ENCODE peak calls at places on chromosomes 6 and 20, in eight cellular contexts. One of them, this sample, is unnamed.

GRCh38 chr20:64113796-64114355 is 6.5 kb upstream of the NPBWR2 start:
- DNase-seq in B cell: no peak
- DNase-seq in CD8-positive, alpha-beta T cell: no peak
- DNase-seq in CD4-positive, alpha-beta T cell: no peak
- DNase-seq in type B pancreatic cell: no peak
- DNase-seq in fibroblast of pulmonary artery: no peak
- DNase-seq in endothelial cell: no peak
- DNase-seq in astrocyte of the spinal cord: no peak
- DNase-seq in this sample: no peak

GRCh38 chr20:50690979-50691584 is at the start of gene RIPOR3:
- DNase-seq in B cell: no peak
- DNase-seq in CD8-positive, alpha-beta T cell: no peak
- DNase-seq in CD4-positive, alpha-beta T cell: no peak
- DNase-seq in type B pancreatic cell: no peak
- DNase-seq in fibroblast of pulmonary artery: no peak
- DNase-seq in endothelial cell: peak; percentile 35
- DNase-seq in astrocyte of the spinal cord: peak; percentile 16
- DNase-seq in this sample: no peak

GRCh38 chr6:72950114-72950860 is 275.0 kb downstream of the KHDC1L start:
- DNase-seq in B cell: no peak
- DNase-seq in CD8-positive, alpha-beta T cell: no peak
- DNase-seq in CD4-positive, alpha-beta T cell: no peak
- DNase-seq in type B pancreatic cell: no peak
- DNase-seq in fibroblast of pulmonary artery: peak; percentile 85
- DNase-seq in endothelial cell: no peak
- DNase-seq in astrocyte of the spinal cord: peak; percentile 64
- DNase-seq in this sample: no peak

GRCh38 chr20:5393218-5393870 is 76.6 kb upstream of the PROKR2 start:
- DNase-seq in B cell: no peak
- DNase-seq in CD8-positive, alpha-beta T cell: no peak
- DNase-seq in CD4-positive, alpha-beta T cell: no peak
- DNase-seq in type B pancreatic cell: no peak
- DNase-seq in fibroblast of pulmonary artery: no peak
- DNase-seq in endothelial cell: no peak
- DNase-seq in astrocyte of the spinal cord: no peak
- DNase-seq in this sample: no peak

GRCh38 chr20:57066126-57066900 is 200.1 kb downstream of the BMP7 start:
- DNase-seq in B cell: no peak
- DNase-seq in CD8-positive, alpha-beta T cell: no peak
- DNase-seq in CD4-positive, alpha-beta T cell: no peak
- DNase-seq in type B pancreatic cell: no peak
- DNase-seq in fibroblast of pulmonary artery: no peak
- DNase-seq in endothelial cell: no peak
- DNase-seq in astrocyte of the spinal cord: peak; percentile 32
- DNase-seq in this sample: no peak

GRCh38 chr6:170405311-170405975 is 98.9 kb downstream of the FAM120B start:
- DNase-seq in B cell: no peak
- DNase-seq in CD8-positive, alpha-beta T cell: no peak
- DNase-seq in CD4-positive, alpha-beta T cell: no peak
- DNase-seq in type B pancreatic cell: no peak
- DNase-seq in fibroblast of pulmonary artery: peak; percentile 94
- DNase-seq in endothelial cell: no peak
- DNase-seq in astrocyte of the spinal cord: peak; percentile 97
- DNase-seq in this sample: no peak

GRCh38 chr20:62831854-62832211 is 15.0 kb downstream of the COL9A3 start:
- DNase-seq in B cell: no peak
- DNase-seq in CD8-positive, alpha-beta T cell: peak; percentile 4
- DNase-seq in CD4-positive, alpha-beta T cell: no peak
- DNase-seq in type B pancreatic cell: no peak
- DNase-seq in fibroblast of pulmonary artery: no peak
- DNase-seq in endothelial cell: no peak
- DNase-seq in astrocyte of the spinal cord: no peak
- DNase-seq in this sample: no peak

GRCh38 chr20:4585758-4586157 is 136.0 kb upstream of the PRND start:
- DNase-seq in B cell: no peak
- DNase-seq in CD8-positive, alpha-beta T cell: no peak
- DNase-seq in CD4-positive, alpha-beta T cell: no peak
- DNase-seq in type B pancreatic cell: no peak
- DNase-seq in fibroblast of pulmonary artery: no peak
- DNase-seq in endothelial cell: no peak
- DNase-seq in astrocyte of the spinal cord: no peak
- DNase-seq in this sample: no peak

GRCh38 chr6:46555129-46555528 is 63.9 kb upstream of the RCAN2 start:
- DNase-seq in B cell: no peak
- DNase-seq in CD8-positive, alpha-beta T cell: no peak
- DNase-seq in CD4-positive, alpha-beta T cell: no peak
- DNase-seq in type B pancreatic cell: no peak
- DNase-seq in fibroblast of pulmonary artery: no peak
- DNase-seq in endothelial cell: no peak
- DNase-seq in astrocyte of the spinal cord: no peak
- DNase-seq in this sample: no peak

GRCh38 chr6:139433647-139434419 is 59.4 kb upstream of the CITED2 start:
- DNase-seq in B cell: no peak
- DNase-seq in CD8-positive, alpha-beta T cell: no peak
- DNase-seq in CD4-positive, alpha-beta T cell: no peak
- DNase-seq in type B pancreatic cell: no peak
- DNase-seq in fibroblast of pulmonary artery: peak; percentile 30
- DNase-seq in endothelial cell: no peak
- DNase-seq in astrocyte of the spinal cord: no peak
- DNase-seq in this sample: no peak

GRCh38 chr20:20864346-20865096 is 152.1 kb upstream of the RALGAPA2 start:
- DNase-seq in B cell: no peak
- DNase-seq in CD8-positive, alpha-beta T cell: no peak
- DNase-seq in CD4-positive, alpha-beta T cell: no peak
- DNase-seq in type B pancreatic cell: no peak
- DNase-seq in fibroblast of pulmonary artery: no peak
- DNase-seq in endothelial cell: no peak
- DNase-seq in astrocyte of the spinal cord: no peak
- DNase-seq in this sample: no peak

GRCh38 chr6:18387061-18387721 is at the start of gene RNF144B:
- DNase-seq in B cell: peak; percentile 58
- DNase-seq in CD8-positive, alpha-beta T cell: peak; percentile 68
- DNase-seq in CD4-positive, alpha-beta T cell: peak; percentile 49
- DNase-seq in type B pancreatic cell: peak; percentile 71
- DNase-seq in fibroblast of pulmonary artery: peak; percentile 57
- DNase-seq in endothelial cell: peak; percentile 80
- DNase-seq in astrocyte of the spinal cord: peak; percentile 68
- DNase-seq in this sample: peak; percentile 55

GRCh38 chr6:108120311-108120710 is 45.5 kb upstream of the NR2E1 start:
- DNase-seq in B cell: no peak
- DNase-seq in CD8-positive, alpha-beta T cell: no peak
- DNase-seq in CD4-positive, alpha-beta T cell: no peak
- DNase-seq in type B pancreatic cell: no peak
- DNase-seq in fibroblast of pulmonary artery: no peak
- DNase-seq in endothelial cell: no peak
- DNase-seq in astrocyte of the spinal cord: no peak
- DNase-seq in this sample: no peak

GRCh38 chr20:19937651-19938420 is 79.3 kb upstream of the NAA20 start:
- DNase-seq in B cell: peak; percentile 15
- DNase-seq in CD8-positive, alpha-beta T cell: no peak
- DNase-seq in CD4-positive, alpha-beta T cell: no peak
- DNase-seq in type B pancreatic cell: no peak
- DNase-seq in fibroblast of pulmonary artery: no peak
- DNase-seq in endothelial cell: no peak
- DNase-seq in astrocyte of the spinal cord: no peak
- DNase-seq in this sample: no peak

GRCh38 chr6:4446982-4447381 is 311.6 kb upstream of the ECI2 start:
- DNase-seq in B cell: peak; percentile 10
- DNase-seq in CD8-positive, alpha-beta T cell: no peak
- DNase-seq in CD4-positive, alpha-beta T cell: no peak
- DNase-seq in type B pancreatic cell: no peak
- DNase-seq in fibroblast of pulmonary artery: peak; percentile 96
- DNase-seq in endothelial cell: no peak
- DNase-seq in astrocyte of the spinal cord: peak; percentile 43
- DNase-seq in this sample: no peak

GRCh38 chr20:38337561-38338140 is 8.6 kb upstream of the LBP start:
- DNase-seq in B cell: no peak
- DNase-seq in CD8-positive, alpha-beta T cell: no peak
- DNase-seq in CD4-positive, alpha-beta T cell: no peak
- DNase-seq in type B pancreatic cell: no peak
- DNase-seq in fibroblast of pulmonary artery: peak; percentile 20
- DNase-seq in endothelial cell: peak; percentile 67
- DNase-seq in astrocyte of the spinal cord: no peak
- DNase-seq in this sample: peak; percentile 19

GRCh38 chr6:19142236-19142635 is 694.9 kb upstream of the ID4 start:
- DNase-seq in B cell: no peak
- DNase-seq in CD8-positive, alpha-beta T cell: no peak
- DNase-seq in CD4-positive, alpha-beta T cell: no peak
- DNase-seq in type B pancreatic cell: no peak
- DNase-seq in fibroblast of pulmonary artery: no peak
- DNase-seq in endothelial cell: no peak
- DNase-seq in astrocyte of the spinal cord: no peak
- DNase-seq in this sample: no peak

GRCh38 chr6:13406781-13407180 is 78.4 kb upstream of the TBC1D7 start:
- DNase-seq in B cell: no peak
- DNase-seq in CD8-positive, alpha-beta T cell: no peak
- DNase-seq in CD4-positive, alpha-beta T cell: no peak
- DNase-seq in type B pancreatic cell: no peak
- DNase-seq in fibroblast of pulmonary artery: peak; percentile 64
- DNase-seq in endothelial cell: no peak
- DNase-seq in astrocyte of the spinal cord: no peak
- DNase-seq in this sample: no peak

GRCh38 chr20:35992713-35993335 is 24.4 kb downstream of the CNBD2 start:
- DNase-seq in B cell: peak; percentile 78
- DNase-seq in CD8-positive, alpha-beta T cell: no peak
- DNase-seq in CD4-positive, alpha-beta T cell: peak; percentile 37
- DNase-seq in type B pancreatic cell: no peak
- DNase-seq in fibroblast of pulmonary artery: peak; percentile 69
- DNase-seq in endothelial cell: peak; percentile 48
- DNase-seq in astrocyte of the spinal cord: peak; percentile 57
- DNase-seq in this sample: no peak

GRCh38 chr6:100465701-100466409 is 1.1 kb upstream of the SIM1 start:
- DNase-seq in B cell: no peak
- DNase-seq in CD8-positive, alpha-beta T cell: no peak
- DNase-seq in CD4-positive, alpha-beta T cell: no peak
- DNase-seq in type B pancreatic cell: no peak
- DNase-seq in fibroblast of pulmonary artery: no peak
- DNase-seq in endothelial cell: no peak
- DNase-seq in astrocyte of the spinal cord: peak; percentile 38
- DNase-seq in this sample: no peak

GRCh38 chr20:46284028-46284427 is 24.3 kb downstream of the CDH22 start:
- DNase-seq in B cell: no peak
- DNase-seq in CD8-positive, alpha-beta T cell: no peak
- DNase-seq in CD4-positive, alpha-beta T cell: no peak
- DNase-seq in type B pancreatic cell: no peak
- DNase-seq in fibroblast of pulmonary artery: no peak
- DNase-seq in endothelial cell: no peak
- DNase-seq in astrocyte of the spinal cord: no peak
- DNase-seq in this sample: no peak

GRCh38 chr6:27161946-27162603 is 85.4 kb upstream of the PRSS16 start:
- DNase-seq in B cell: no peak
- DNase-seq in CD8-positive, alpha-beta T cell: peak; percentile 20
- DNase-seq in CD4-positive, alpha-beta T cell: no peak
- DNase-seq in type B pancreatic cell: no peak
- DNase-seq in fibroblast of pulmonary artery: peak; percentile 72
- DNase-seq in endothelial cell: peak; percentile 24
- DNase-seq in astrocyte of the spinal cord: peak; percentile 69
- DNase-seq in this sample: no peak

GRCh38 chr6:14452567-14453527 is 335.3 kb downstream of the CD83 start:
- DNase-seq in B cell: no peak
- DNase-seq in CD8-positive, alpha-beta T cell: peak; percentile 57
- DNase-seq in CD4-positive, alpha-beta T cell: peak; percentile 11
- DNase-seq in type B pancreatic cell: no peak
- DNase-seq in fibroblast of pulmonary artery: no peak
- DNase-seq in endothelial cell: no peak
- DNase-seq in astrocyte of the spinal cord: no peak
- DNase-seq in this sample: no peak

DNA sequence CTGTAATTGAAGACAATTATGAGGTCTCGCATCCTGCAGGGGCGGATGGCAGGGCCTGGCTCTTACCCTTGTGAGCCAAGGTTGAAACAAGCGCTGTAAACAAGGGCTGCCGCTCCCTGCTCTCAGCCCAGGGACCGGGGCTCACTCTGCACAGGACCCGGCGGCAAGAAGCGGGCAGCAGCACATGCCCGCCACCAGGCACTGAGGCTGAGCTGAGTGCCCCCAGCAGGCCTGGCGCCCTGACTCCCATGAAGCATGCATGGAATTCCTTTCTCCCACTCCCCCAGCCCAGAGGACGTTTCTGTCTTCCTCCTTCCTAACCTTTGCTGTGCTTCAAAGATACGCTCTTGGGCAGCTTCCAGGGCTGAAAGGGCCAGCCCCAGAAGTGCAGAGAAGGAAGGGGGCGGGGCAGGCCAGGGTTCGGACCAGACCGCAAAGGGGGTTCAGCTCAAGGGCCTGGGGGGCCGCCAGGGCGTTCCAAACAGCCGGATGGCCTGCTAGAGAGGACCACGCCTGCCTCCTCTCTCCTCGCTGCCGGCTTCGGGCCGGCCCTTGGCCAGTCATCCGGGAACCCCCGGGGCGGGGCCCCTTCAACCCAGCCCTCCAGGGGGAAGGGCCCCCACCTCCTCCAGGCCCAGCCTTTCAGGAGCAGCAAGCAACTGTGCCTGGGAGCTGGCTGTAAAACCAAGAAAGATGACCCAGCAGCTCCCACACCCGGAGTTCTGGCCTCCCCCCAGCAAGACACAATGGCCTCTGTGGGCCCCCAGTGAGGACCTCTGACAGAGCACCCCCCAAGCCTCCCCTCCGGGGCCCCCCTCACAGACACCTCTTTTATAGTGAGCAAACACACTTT is 109.9 kb downstream of the NOL4L start:
- DNase-seq in B cell: peak; percentile 75
- DNase-seq in CD8-positive, alpha-beta T cell: no peak
- DNase-seq in CD4-positive, alpha-beta T cell: no peak
- DNase-seq in type B pancreatic cell: peak; percentile 93
- DNase-seq in fibroblast of pulmonary artery: peak; percentile 98
- DNase-seq in endothelial cell: peak; percentile 55
- DNase-seq in astrocyte of the spinal cord: peak; percentile 98
- DNase-seq in this sample: peak; percentile 60
- TF ChIP-seq CTCF in B cell: no peak
- TF ChIP-seq CTCF in CD8-positive, alpha-beta T cell: no peak
- TF ChIP-seq CTCF in CD4-positive, alpha-beta T cell: no peak
- TF ChIP-seq CTCF in type B pancreatic cell: peak; percentile 32
- TF ChIP-seq CTCF in fibroblast of pulmonary artery: no peak
- TF ChIP-seq CTCF in endothelial cell: no peak
- TF ChIP-seq CTCF in astrocyte of the spinal cord: no peak
- TF ChIP-seq CTCF in this sample: no peak

GRCh38 chr20:17819395-17820093 is 119.8 kb downstream of the BANF2 start:
- DNase-seq in B cell: no peak
- DNase-seq in CD8-positive, alpha-beta T cell: no peak
- DNase-seq in CD4-positive, alpha-beta T cell: no peak
- DNase-seq in type B pancreatic cell: no peak
- DNase-seq in fibroblast of pulmonary artery: no peak
- DNase-seq in endothelial cell: no peak
- DNase-seq in astrocyte of the spinal cord: no peak
- DNase-seq in this sample: no peak
- TF ChIP-seq CTCF in B cell: no peak
- TF ChIP-seq CTCF in CD8-positive, alpha-beta T cell: no peak
- TF ChIP-seq CTCF in CD4-positive, alpha-beta T cell: no peak
- TF ChIP-seq CTCF in type B pancreatic cell: no peak
- TF ChIP-seq CTCF in fibroblast of pulmonary artery: no peak
- TF ChIP-seq CTCF in endothelial cell: no peak
- TF ChIP-seq CTCF in astrocyte of the spinal cord: no peak
- TF ChIP-seq CTCF in this sample: no peak

GRCh38 chr20:44448753-44449546 is 26.7 kb upstream of the TTPAL start:
- DNase-seq in B cell: no peak
- DNase-seq in CD8-positive, alpha-beta T cell: no peak
- DNase-seq in CD4-positive, alpha-beta T cell: no peak
- DNase-seq in type B pancreatic cell: no peak
- DNase-seq in fibroblast of pulmonary artery: no peak
- DNase-seq in endothelial cell: peak; percentile 29
- DNase-seq in astrocyte of the spinal cord: no peak
- DNase-seq in this sample: no peak
- TF ChIP-seq CTCF in B cell: peak; percentile 24
- TF ChIP-seq CTCF in CD8-positive, alpha-beta T cell: no peak
- TF ChIP-seq CTCF in CD4-positive, alpha-beta T cell: no peak
- TF ChIP-seq CTCF in type B pancreatic cell: peak; percentile 57
- TF ChIP-seq CTCF in fibroblast of pulmonary artery: peak; percentile 32
- TF ChIP-seq CTCF in endothelial cell: peak; percentile 46
- TF ChIP-seq CTCF in astrocyte of the spinal cord: peak; percentile 38
- TF ChIP-seq CTCF in this sample: peak; percentile 35

GRCh38 chr6:25883991-25884390 is 9.9 kb upstream of the SLC17A3 start:
- DNase-seq in B cell: no peak
- DNase-seq in CD8-positive, alpha-beta T cell: no peak
- DNase-seq in CD4-positive, alpha-beta T cell: no peak
- DNase-seq in type B pancreatic cell: no peak
- DNase-seq in fibroblast of pulmonary artery: peak; percentile 87
- DNase-seq in endothelial cell: no peak
- DNase-seq in astrocyte of the spinal cord: no peak
- DNase-seq in this sample: no peak
- TF ChIP-seq CTCF in B cell: no peak
- TF ChIP-seq CTCF in CD8-positive, alpha-beta T cell: no peak
- TF ChIP-seq CTCF in CD4-positive, alpha-beta T cell: no peak
- TF ChIP-seq CTCF in type B pancreatic cell: no peak
- TF ChIP-seq CTCF in fibroblast of pulmonary artery: no peak
- TF ChIP-seq CTCF in endothelial cell: no peak
- TF ChIP-seq CTCF in astrocyte of the spinal cord: no peak
- TF ChIP-seq CTCF in this sample: no peak